ENCODE peak calls at places on chromosomes 16 and 17, in six cellular contexts. S, C, O, F, V and B are unnamed samples.

GRCh38 chr16:10538583-10538982 is 41.8 kb downstream of the EMP2 start:
- DNase-seq in S (no peak), C (no peak), O (no peak), F (no peak), V (no peak), B (no peak)

GRCh38 chr16:55207679-55208294 is 116.2 kb upstream of the IRX6 start:
- DNase-seq in S (no peak), C (no peak), O (no peak), F (no peak), V (no peak), B (no peak)

GRCh38 chr17:17388657-17389496 is 85.7 kb downstream of the NT5M start:
- DNase-seq in S (no peak), C (no peak), O (no peak), F (no peak), V (no peak), B (no peak)

GRCh38 chr17:42347198-42347597 is 41.0 kb downstream of the STAT3 start:
- DNase-seq in S (no peak), C (no peak), O (peak; percentile 90), F (no peak), V (no peak), B (no peak)

GRCh38 chr16:50722410-50722737 is 19.5 kb upstream of the CYLD start:
- DNase-seq in S (no peak), C (no peak), O (no peak), F (no peak), V (no peak), B (no peak)

GRCh38 chr17:31144427-31144826 is 49.6 kb downstream of the NF1 start:
- DNase-seq in S (no peak), C (no peak), O (no peak), F (no peak), V (no peak), B (no peak)

GRCh38 chr17:82639628-82640027 is 8.6 kb downstream of the WDR45B start:
- DNase-seq in S (no peak), C (no peak), O (no peak), F (no peak), V (no peak), B (no peak)

GRCh38 chr17:40243756-40244155 is 24.7 kb downstream of the WIPF2 start:
- DNase-seq in S (no peak), C (no peak), O (no peak), F (no peak), V (no peak), B (no peak)

GRCh38 chr17:55348749-55349354 is 72.8 kb downstream of the MMD start:
- DNase-seq in S (no peak), C (peak; percentile 40), O (peak; percentile 56), F (peak; percentile 43), V (peak; percentile 69), B (peak; percentile 40)

GRCh38 chr17:74176546-74177001 is 26.9 kb upstream of the RPL38 start:
- DNase-seq in S (no peak), C (peak; percentile 76), O (peak; percentile 57), F (peak; percentile 68), V (peak; percentile 60), B (peak; percentile 68)

GRCh38 chr17:72219824-72220473 is 99.1 kb downstream of the SOX9 start:
- DNase-seq in S (no peak), C (no peak), O (no peak), F (no peak), V (no peak), B (no peak)

GRCh38 chr16:66376577-66377326 is 10.3 kb downstream of the CDH5 start:
- DNase-seq in S (no peak), C (no peak), O (peak; percentile 83), F (no peak), V (no peak), B (no peak)

GRCh38 chr16:5031601-5032000 is 2.1 kb downstream of the NAGPA start:
- DNase-seq in S (no peak), C (no peak), O (no peak), F (no peak), V (no peak), B (no peak)

GRCh38 chr16:55832425-55832787 is 490 bp downstream of the CES1 start:
- DNase-seq in S (no peak), C (no peak), O (no peak), F (no peak), V (peak; percentile 10), B (peak; percentile 28)

GRCh38 chr17:76695059-76695892 is 15.5 kb downstream of the MXRA7 start:
- DNase-seq in S (no peak), C (no peak), O (no peak), F (no peak), V (no peak), B (no peak)

GRCh38 chr17:59825533-59826316 is 67.0 kb downstream of the TUBD1 start:
- DNase-seq in S (no peak), C (no peak), O (peak; percentile 48), F (no peak), V (no peak), B (no peak)

GRCh38 chr17:68682913-68683312 is 81.7 kb upstream of the FAM20A start:
- DNase-seq in S (no peak), C (no peak), O (no peak), F (no peak), V (no peak), B (no peak)

GRCh38 chr17:16026895-16027294 is 27.3 kb downstream of the TTC19 start:
- DNase-seq in S (no peak), C (no peak), O (no peak), F (no peak), V (no peak), B (no peak)

GRCh38 chr16:80583466-80583865 is 42.7 kb downstream of the DYNLRB2 start:
- DNase-seq in S (no peak), C (no peak), O (no peak), F (no peak), V (no peak), B (no peak)

GRCh38 chr17:80180192-80180591 is 10.4 kb downstream of the CARD14 start:
- DNase-seq in S (no peak), C (no peak), O (no peak), F (no peak), V (no peak), B (no peak)

GRCh38 chr17:78324391-78325075 is 35.3 kb downstream of the SOCS3 start:
- DNase-seq in S (no peak), C (no peak), O (peak; percentile 97), F (no peak), V (no peak), B (peak; percentile 89)

GRCh38 chr17:78323821-78324390 is 36.0 kb downstream of the SOCS3 start:
- DNase-seq in S (no peak), C (no peak), O (no peak), F (no peak), V (no peak), B (peak; percentile 35)

GRCh38 chr17:78322858-78323455 is 36.9 kb downstream of the SOCS3 start:
- DNase-seq in S (no peak), C (no peak), O (no peak), F (no peak), V (no peak), B (no peak)

GRCh38 chr17:78327880-78328279 is 32.0 kb downstream of the SOCS3 start:
- DNase-seq in S (no peak), C (no peak), O (no peak), F (no peak), V (no peak), B (no peak)

GRCh38 chr17:78325076-78325712 is 34.7 kb downstream of the SOCS3 start:
- DNase-seq in S (no peak), C (no peak), O (peak; percentile 57), F (no peak), V (no peak), B (no peak)
- TF ChIP-seq MYC in S (no peak), C (no peak), O (no peak), F (no peak), V (no peak), B (no peak)

DNA sequence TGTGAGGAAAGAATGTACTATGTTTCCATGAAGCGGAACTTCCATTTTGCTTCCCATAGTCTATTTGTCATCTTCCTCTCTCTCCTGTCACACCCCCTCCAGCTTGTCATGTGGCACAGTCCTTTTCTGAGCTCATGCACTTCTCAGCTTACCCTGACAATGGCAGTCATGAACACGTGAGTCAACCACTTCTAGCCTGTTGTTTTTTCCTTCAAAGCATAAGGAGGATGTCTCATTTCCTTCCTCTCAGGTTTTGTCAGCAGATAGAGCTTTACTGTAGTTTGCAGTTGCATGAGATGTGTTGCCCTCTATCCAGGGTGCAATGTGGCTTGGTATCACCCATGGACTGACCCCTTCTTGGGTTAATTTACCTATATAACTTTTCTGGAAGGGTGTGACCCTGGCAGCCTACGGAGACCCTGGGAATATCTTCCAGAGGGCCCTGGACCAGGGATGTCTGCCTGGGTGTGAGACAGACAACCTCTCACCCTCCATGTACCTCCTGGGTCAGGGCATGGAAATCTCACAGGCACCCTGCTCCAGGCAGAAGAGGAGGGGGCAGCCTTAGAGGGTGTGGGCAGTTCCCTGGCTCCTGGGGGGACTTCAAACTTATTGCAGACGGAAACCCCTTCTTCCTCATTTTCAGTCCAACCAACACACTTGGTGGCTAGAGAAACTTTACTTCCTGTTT is 4.0 kb upstream of the ZNF267 start:
- DNase-seq in S (peak; percentile 63), C (no peak), O (peak; percentile 97), F (no peak), V (no peak), B (peak; percentile 91)
- H3K4me3 ChIP-seq in S (no peak overlapping the region), C (no peak overlapping the region), O (no peak overlapping the region), F (no peak overlapping the region), V (no peak overlapping the region), B (no peak overlapping the region)

DNA sequence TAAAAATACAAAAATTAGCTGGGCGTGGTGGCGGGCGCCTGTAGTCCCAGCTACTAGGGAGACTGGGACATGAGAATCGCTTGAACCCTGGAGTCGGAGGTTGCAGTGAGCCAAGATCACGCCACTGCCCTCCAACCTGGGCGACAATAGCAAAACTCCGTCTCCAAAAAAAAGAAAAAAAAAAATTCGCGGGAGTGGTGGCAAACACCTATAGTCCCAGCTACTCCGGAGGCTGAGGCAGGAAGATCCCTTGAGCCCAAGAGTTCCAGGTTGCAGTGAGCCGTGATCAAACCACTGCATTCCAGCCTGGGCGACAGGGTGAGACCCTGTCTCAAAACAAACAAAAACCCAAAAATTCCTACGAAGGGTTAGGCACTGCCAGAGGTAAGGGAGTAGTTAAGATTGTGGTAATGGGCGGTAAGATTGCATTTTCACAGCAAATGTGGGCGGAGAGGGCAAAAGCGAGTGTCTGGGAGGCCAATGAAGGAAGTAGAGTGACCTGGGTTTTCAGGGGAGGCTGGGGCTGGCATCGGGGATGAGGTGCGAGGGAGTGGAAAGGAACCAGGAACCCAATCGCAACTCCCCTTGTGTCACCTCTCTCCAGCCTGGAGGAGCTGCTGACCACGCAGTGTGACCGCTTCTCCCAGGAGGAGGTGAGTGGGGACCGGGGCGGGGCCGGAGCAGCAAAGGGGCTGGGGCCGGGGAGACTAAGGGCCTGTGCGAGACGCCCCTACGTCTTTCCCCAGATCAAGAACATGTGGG is 2.6 kb downstream of the MYL11 start:
- DNase-seq in S (no peak), C (no peak), O (no peak), F (peak; percentile 85), V (no peak), B (no peak)
- TF ChIP-seq MAX in S (no peak), C (no peak), O (no peak), F (no peak), V (no peak), B (peak; percentile 87)

DNA sequence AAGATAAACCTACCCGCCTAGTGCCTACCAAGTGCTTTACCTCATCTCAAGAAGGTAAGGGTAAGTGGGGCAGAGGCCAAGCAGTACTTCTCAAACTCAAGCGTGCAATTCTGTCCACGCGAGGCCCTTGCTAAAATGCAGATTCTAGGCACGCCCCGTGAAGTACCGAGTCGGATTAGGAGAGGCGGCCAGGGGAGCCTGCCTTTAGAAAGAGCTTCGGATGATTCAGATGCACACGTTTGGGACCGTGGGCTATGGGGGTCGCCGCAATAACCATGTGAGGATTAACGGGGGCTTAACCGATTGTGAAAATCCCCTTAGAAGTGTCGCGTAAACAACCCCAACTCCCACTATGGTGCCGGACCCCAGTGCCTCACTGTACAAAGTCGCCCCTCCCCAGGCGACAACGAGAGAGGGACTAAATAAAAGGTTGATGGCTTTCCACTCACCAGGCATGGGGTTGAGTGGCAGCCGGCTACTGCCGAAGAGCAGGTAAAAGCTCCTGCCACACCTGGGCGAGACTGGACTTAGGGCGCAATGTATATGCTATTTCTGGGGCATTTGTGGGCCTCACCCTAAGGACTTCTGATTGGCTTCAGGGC is 681 bp upstream of the SP2 start:
- DNase-seq in S (no peak), C (peak; percentile 31), O (no peak), F (no peak), V (no peak), B (peak; percentile 42)
- TF ChIP-seq MYC in S (no peak), C (no peak), O (no peak), F (peak; percentile 54), V (peak; percentile 80), B (peak; percentile 39)